ENCODE peak calls at places on chromosomes 2 and 18, in nine cellular contexts. One of them, this sample, is unnamed.

GRCh38 chr2:109272461-109272860 is 143.5 kb downstream of the SH3RF3 start:
- DNase-seq in NCI-H2029: no peak
- DNase-seq in CD4-positive, alpha-beta T cell: no peak
- DNase-seq in right atrium auricular region: no peak
- DNase-seq in stimulated activated CD4-positive, alpha-beta T cell treated with anti-CD3 and anti-CD28 coated beads, Interleukin-1b, Interleukin-23, amount 100 ng/mL, for 1 hour: no peak
- DNase-seq in caudate nucleus: no peak
- DNase-seq in activated T-cell treated with anti-CD3 and anti-CD28 coated beads for 24 hours: no peak
- DNase-seq in effector CD4-positive, alpha-beta T cell: no peak
- DNase-seq in iPS-NIHi11: no peak
- DNase-seq in this sample: no peak

GRCh38 chr2:147525724-147526489 is 318.9 kb upstream of the ACVR2A start:
- DNase-seq in NCI-H2029: peak; percentile 91
- DNase-seq in CD4-positive, alpha-beta T cell: no peak
- DNase-seq in right atrium auricular region: no peak
- DNase-seq in stimulated activated CD4-positive, alpha-beta T cell treated with anti-CD3 and anti-CD28 coated beads, Interleukin-1b, Interleukin-23, amount 100 ng/mL, for 1 hour: no peak
- DNase-seq in caudate nucleus: no peak
- DNase-seq in activated T-cell treated with anti-CD3 and anti-CD28 coated beads for 24 hours: no peak
- DNase-seq in effector CD4-positive, alpha-beta T cell: no peak
- DNase-seq in iPS-NIHi11: no peak
- DNase-seq in this sample: no peak

GRCh38 chr2:223941579-223942277 is 3.4 kb downstream of the WDFY1 start:
- DNase-seq in NCI-H2029: no peak
- DNase-seq in CD4-positive, alpha-beta T cell: no peak
- DNase-seq in right atrium auricular region: no peak
- DNase-seq in stimulated activated CD4-positive, alpha-beta T cell treated with anti-CD3 and anti-CD28 coated beads, Interleukin-1b, Interleukin-23, amount 100 ng/mL, for 1 hour: no peak
- DNase-seq in caudate nucleus: no peak
- DNase-seq in activated T-cell treated with anti-CD3 and anti-CD28 coated beads for 24 hours: peak; percentile 76
- DNase-seq in effector CD4-positive, alpha-beta T cell: no peak
- DNase-seq in iPS-NIHi11: no peak
- DNase-seq in this sample: no peak

GRCh38 chr2:134177351-134177931 is 76.4 kb upstream of the MGAT5 start:
- DNase-seq in NCI-H2029: no peak
- DNase-seq in CD4-positive, alpha-beta T cell: no peak
- DNase-seq in right atrium auricular region: peak; percentile 51
- DNase-seq in stimulated activated CD4-positive, alpha-beta T cell treated with anti-CD3 and anti-CD28 coated beads, Interleukin-1b, Interleukin-23, amount 100 ng/mL, for 1 hour: no peak
- DNase-seq in caudate nucleus: no peak
- DNase-seq in activated T-cell treated with anti-CD3 and anti-CD28 coated beads for 24 hours: no peak
- DNase-seq in effector CD4-positive, alpha-beta T cell: no peak
- DNase-seq in iPS-NIHi11: peak; percentile 29
- DNase-seq in this sample: no peak

GRCh38 chr2:38279201-38279600 is 97.9 kb downstream of the ATL2 start:
- DNase-seq in NCI-H2029: no peak
- DNase-seq in CD4-positive, alpha-beta T cell: no peak
- DNase-seq in right atrium auricular region: no peak
- DNase-seq in stimulated activated CD4-positive, alpha-beta T cell treated with anti-CD3 and anti-CD28 coated beads, Interleukin-1b, Interleukin-23, amount 100 ng/mL, for 1 hour: no peak
- DNase-seq in caudate nucleus: no peak
- DNase-seq in activated T-cell treated with anti-CD3 and anti-CD28 coated beads for 24 hours: no peak
- DNase-seq in effector CD4-positive, alpha-beta T cell: no peak
- DNase-seq in iPS-NIHi11: no peak
- DNase-seq in this sample: no peak

GRCh38 chr2:203730866-203731265 is 24.4 kb downstream of the CD28 start:
- DNase-seq in NCI-H2029: no peak
- DNase-seq in CD4-positive, alpha-beta T cell: no peak
- DNase-seq in right atrium auricular region: no peak
- DNase-seq in stimulated activated CD4-positive, alpha-beta T cell treated with anti-CD3 and anti-CD28 coated beads, Interleukin-1b, Interleukin-23, amount 100 ng/mL, for 1 hour: no peak
- DNase-seq in caudate nucleus: no peak
- DNase-seq in activated T-cell treated with anti-CD3 and anti-CD28 coated beads for 24 hours: no peak
- DNase-seq in effector CD4-positive, alpha-beta T cell: no peak
- DNase-seq in iPS-NIHi11: no peak
- DNase-seq in this sample: no peak

GRCh38 chr2:28507806-28508764 is 12.2 kb downstream of the PLB1 start:
- DNase-seq in NCI-H2029: peak; percentile 63
- DNase-seq in CD4-positive, alpha-beta T cell: no peak
- DNase-seq in right atrium auricular region: no peak
- DNase-seq in stimulated activated CD4-positive, alpha-beta T cell treated with anti-CD3 and anti-CD28 coated beads, Interleukin-1b, Interleukin-23, amount 100 ng/mL, for 1 hour: no peak
- DNase-seq in caudate nucleus: peak; percentile 77
- DNase-seq in activated T-cell treated with anti-CD3 and anti-CD28 coated beads for 24 hours: peak; percentile 11
- DNase-seq in effector CD4-positive, alpha-beta T cell: no peak
- DNase-seq in iPS-NIHi11: peak; percentile 59
- DNase-seq in this sample: no peak

GRCh38 chr2:178484245-178485041 is 4.2 kb downstream of the PLEKHA3 start:
- DNase-seq in NCI-H2029: peak; percentile 81
- DNase-seq in CD4-positive, alpha-beta T cell: no peak
- DNase-seq in right atrium auricular region: peak; percentile 69
- DNase-seq in stimulated activated CD4-positive, alpha-beta T cell treated with anti-CD3 and anti-CD28 coated beads, Interleukin-1b, Interleukin-23, amount 100 ng/mL, for 1 hour: no peak
- DNase-seq in caudate nucleus: peak; percentile 4
- DNase-seq in activated T-cell treated with anti-CD3 and anti-CD28 coated beads for 24 hours: no peak
- DNase-seq in effector CD4-positive, alpha-beta T cell: no peak
- DNase-seq in iPS-NIHi11: no peak
- DNase-seq in this sample: no peak

GRCh38 chr2:44715671-44716077 is 225.8 kb upstream of the SIX3 start:
- DNase-seq in NCI-H2029: no peak
- DNase-seq in CD4-positive, alpha-beta T cell: no peak
- DNase-seq in right atrium auricular region: no peak
- DNase-seq in stimulated activated CD4-positive, alpha-beta T cell treated with anti-CD3 and anti-CD28 coated beads, Interleukin-1b, Interleukin-23, amount 100 ng/mL, for 1 hour: no peak
- DNase-seq in caudate nucleus: no peak
- DNase-seq in activated T-cell treated with anti-CD3 and anti-CD28 coated beads for 24 hours: no peak
- DNase-seq in effector CD4-positive, alpha-beta T cell: no peak
- DNase-seq in iPS-NIHi11: peak; percentile 64
- DNase-seq in this sample: no peak

GRCh38 chr18:35777042-35777441 is 195.4 kb upstream of the RMP24 start:
- DNase-seq in NCI-H2029: no peak
- DNase-seq in CD4-positive, alpha-beta T cell: no peak
- DNase-seq in right atrium auricular region: no peak
- DNase-seq in stimulated activated CD4-positive, alpha-beta T cell treated with anti-CD3 and anti-CD28 coated beads, Interleukin-1b, Interleukin-23, amount 100 ng/mL, for 1 hour: no peak
- DNase-seq in caudate nucleus: no peak
- DNase-seq in activated T-cell treated with anti-CD3 and anti-CD28 coated beads for 24 hours: no peak
- DNase-seq in effector CD4-positive, alpha-beta T cell: no peak
- DNase-seq in iPS-NIHi11: peak; percentile 31
- DNase-seq in this sample: no peak

GRCh38 chr18:67151366-67151765 is 365.2 kb downstream of the DSEL start:
- DNase-seq in NCI-H2029: no peak
- DNase-seq in CD4-positive, alpha-beta T cell: no peak
- DNase-seq in right atrium auricular region: no peak
- DNase-seq in stimulated activated CD4-positive, alpha-beta T cell treated with anti-CD3 and anti-CD28 coated beads, Interleukin-1b, Interleukin-23, amount 100 ng/mL, for 1 hour: no peak
- DNase-seq in caudate nucleus: peak; percentile 71
- DNase-seq in activated T-cell treated with anti-CD3 and anti-CD28 coated beads for 24 hours: no peak
- DNase-seq in effector CD4-positive, alpha-beta T cell: no peak
- DNase-seq in iPS-NIHi11: peak; percentile 15
- DNase-seq in this sample: no peak

GRCh38 chr2:218030409-218031195 is 27.8 kb upstream of the TNS1 start:
- DNase-seq in NCI-H2029: no peak
- DNase-seq in CD4-positive, alpha-beta T cell: no peak
- DNase-seq in right atrium auricular region: peak; percentile 54
- DNase-seq in stimulated activated CD4-positive, alpha-beta T cell treated with anti-CD3 and anti-CD28 coated beads, Interleukin-1b, Interleukin-23, amount 100 ng/mL, for 1 hour: no peak
- DNase-seq in caudate nucleus: no peak
- DNase-seq in activated T-cell treated with anti-CD3 and anti-CD28 coated beads for 24 hours: no peak
- DNase-seq in effector CD4-positive, alpha-beta T cell: no peak
- DNase-seq in iPS-NIHi11: peak; percentile 7
- DNase-seq in this sample: no peak

GRCh38 chr2:182649316-182649715 is 66.7 kb upstream of the DNAJC10 start:
- DNase-seq in NCI-H2029: peak; percentile 45
- DNase-seq in CD4-positive, alpha-beta T cell: no peak
- DNase-seq in right atrium auricular region: no peak
- DNase-seq in stimulated activated CD4-positive, alpha-beta T cell treated with anti-CD3 and anti-CD28 coated beads, Interleukin-1b, Interleukin-23, amount 100 ng/mL, for 1 hour: no peak
- DNase-seq in caudate nucleus: peak; percentile 26
- DNase-seq in activated T-cell treated with anti-CD3 and anti-CD28 coated beads for 24 hours: no peak
- DNase-seq in effector CD4-positive, alpha-beta T cell: no peak
- DNase-seq in iPS-NIHi11: peak; percentile 53
- DNase-seq in this sample: no peak